ENCODE peak calls at places on chromosomes 7 and 10, in four cellular contexts. One of them, this sample, is unnamed.
A peak's percentile ranks its signal among the peaks of the same experiment; 100 is the strongest.

GRCh38 chr10:22454634-22455033 is 109.3 kb downstream of the SPAG6 start:
- DNase-seq in GM20000: no peak
- DNase-seq in A549: no peak
- DNase-seq in MCF 10A: no peak
- DNase-seq in this sample: no peak

GRCh38 chr10:91683976-91684375 is 51.1 kb upstream of the PPP1R3C start:
- DNase-seq in GM20000: no peak
- DNase-seq in A549: peak; percentile 35
- DNase-seq in MCF 10A: peak; percentile 63
- DNase-seq in this sample: no peak

GRCh38 chr7:121872831-121873764 is at the start of gene PTPRZ1:
- DNase-seq in A549: no peak
- DNase-seq in GM20000: peak; percentile 23
- DNase-seq in MCF 10A: peak; percentile 23
- DNase-seq in this sample: peak; percentile 53

GRCh38 chr10:89352802-89353201 is 25.0 kb downstream of the IFIT3 start:
- DNase-seq in A549: no peak
- DNase-seq in MCF 10A: no peak
- DNase-seq in GM20000: no peak
- DNase-seq in this sample: no peak

GRCh38 chr7:48074231-48074654 is 14.8 kb upstream of the UPP1 start:
- DNase-seq in A549: no peak
- DNase-seq in GM20000: no peak
- DNase-seq in MCF 10A: no peak
- DNase-seq in this sample: no peak

GRCh38 chr7:107995184-107996071 is 7.5 kb downstream of the LAMB1 start:
- DNase-seq in GM20000: no peak
- DNase-seq in A549: peak; percentile 74
- DNase-seq in MCF 10A: peak; percentile 90
- DNase-seq in this sample: no peak

GRCh38 chr10:132641401-132641800 is 103.8 kb downstream of the INPP5A start:
- DNase-seq in MCF 10A: no peak
- DNase-seq in GM20000: no peak
- DNase-seq in A549: no peak
- DNase-seq in this sample: no peak

GRCh38 chr10:46528675-46529615 is 27.5 kb downstream of the GPRIN2 start:
- DNase-seq in MCF 10A: no peak
- DNase-seq in GM20000: no peak
- DNase-seq in A549: no peak
- DNase-seq in this sample: no peak

GRCh38 chr7:157692156-157693011 is 355.6 kb downstream of the DNAJB6 start:
- DNase-seq in A549: no peak
- DNase-seq in MCF 10A: no peak
- DNase-seq in GM20000: no peak
- DNase-seq in this sample: no peak

GRCh38 chr7:125670926-125671572 is 741.4 kb upstream of the POT1 start:
- DNase-seq in GM20000: no peak
- DNase-seq in MCF 10A: peak; percentile 57
- DNase-seq in A549: peak; percentile 32
- DNase-seq in this sample: peak; percentile 26

GRCh38 chr10:42475168-42476098 is 162.9 kb downstream of the ZNF33B start:
- DNase-seq in MCF 10A: no peak
- DNase-seq in A549: no peak
- DNase-seq in GM20000: no peak
- DNase-seq in this sample: no peak

GRCh38 chr10:665579-666091 is 23.8 kb downstream of the DIP2C start:
- DNase-seq in MCF 10A: no peak
- DNase-seq in GM20000: no peak
- DNase-seq in A549: no peak
- DNase-seq in this sample: no peak

GRCh38 chr10:70320751-70321150 is 36.9 kb upstream of the NPFFR1 start:
- DNase-seq in A549: no peak
- DNase-seq in GM20000: no peak
- DNase-seq in MCF 10A: no peak
- DNase-seq in this sample: no peak

GRCh38 chr10:47402681-47403301 is 18.7 kb upstream of the ZNF488 start:
- DNase-seq in MCF 10A: peak; percentile 91
- DNase-seq in GM20000: no peak
- DNase-seq in A549: peak; percentile 78
- DNase-seq in this sample: no peak

GRCh38 chr7:122040147-122040546 is 103.9 kb downstream of the AASS start:
- DNase-seq in MCF 10A: no peak
- DNase-seq in GM20000: no peak
- DNase-seq in A549: no peak
- DNase-seq in this sample: no peak

GRCh38 chr7:152911904-152912303 is 152.4 kb downstream of the ACTR3B start:
- DNase-seq in GM20000: no peak
- DNase-seq in MCF 10A: no peak
- DNase-seq in A549: no peak
- DNase-seq in this sample: no peak

GRCh38 chr10:85786401-85786899 is 580.1 kb downstream of the GRID1 start:
- DNase-seq in A549: no peak
- DNase-seq in GM20000: no peak
- DNase-seq in MCF 10A: no peak
- DNase-seq in this sample: no peak

GRCh38 chr10:103669243-103669929 is 175.9 kb downstream of the NEURL1 start:
- DNase-seq in GM20000: no peak
- DNase-seq in MCF 10A: no peak
- DNase-seq in A549: no peak
- DNase-seq in this sample: no peak

GRCh38 chr7:139562972-139563565 is 39.6 kb downstream of the CLEC2L start:
- DNase-seq in MCF 10A: no peak
- DNase-seq in A549: no peak
- DNase-seq in GM20000: no peak
- DNase-seq in this sample: no peak

GRCh38 chr10:75402486-75403143 is 1.1 kb upstream of the ZNF503 start:
- DNase-seq in MCF 10A: no peak
- DNase-seq in A549: peak; percentile 80
- DNase-seq in GM20000: no peak
- DNase-seq in this sample: peak; percentile 45

GRCh38 chr10:128420623-128421022 is 294.4 kb upstream of the MKI67 start:
- DNase-seq in A549: no peak
- DNase-seq in GM20000: no peak
- DNase-seq in MCF 10A: no peak
- DNase-seq in this sample: no peak

DNA sequence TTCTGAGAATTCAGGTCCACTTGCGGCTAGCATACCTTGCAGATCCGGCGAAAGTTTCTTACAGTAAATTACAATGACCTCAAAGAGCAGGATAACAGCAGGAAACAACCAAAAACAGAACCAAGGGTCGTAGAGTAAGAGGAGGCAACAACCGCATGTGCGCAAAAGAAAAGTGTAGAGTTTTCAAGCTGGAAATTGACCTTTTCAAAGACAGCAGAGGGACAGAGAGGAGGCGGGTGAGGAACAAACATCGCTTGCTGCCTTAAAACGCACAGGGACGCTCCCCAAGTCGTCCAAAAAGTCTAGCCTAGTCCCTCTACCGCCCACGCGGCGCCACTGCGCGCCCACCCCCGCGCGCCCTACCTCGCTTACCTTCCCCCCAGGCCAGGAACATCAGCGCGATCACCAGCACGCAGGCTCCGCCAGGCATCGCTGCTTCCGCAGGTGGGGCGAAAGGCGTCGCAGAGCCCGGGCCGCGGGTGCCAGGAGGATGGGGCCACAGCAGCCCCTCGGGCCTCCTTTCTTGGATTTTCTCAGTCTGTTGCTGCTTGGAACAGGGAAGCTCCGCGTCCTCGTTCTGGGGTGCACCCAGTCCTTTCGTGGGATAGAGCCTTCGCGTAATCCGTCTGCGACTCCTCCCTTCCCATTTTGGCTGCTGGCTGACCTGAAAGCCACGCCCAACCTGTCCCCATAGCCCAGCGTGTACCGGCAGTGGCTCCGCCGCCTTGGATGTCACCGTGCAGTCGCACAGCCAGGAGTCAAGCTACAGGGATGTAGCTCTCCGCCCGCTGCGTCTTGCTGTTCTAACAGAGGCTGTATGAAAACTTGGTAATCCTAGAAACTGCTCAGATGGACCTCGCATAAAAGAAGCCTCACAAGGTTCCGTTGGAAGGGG is at the start of gene VWDE:
- DNase-seq in A549: peak; percentile 66
- DNase-seq in MCF 10A: peak; percentile 49
- DNase-seq in GM20000: peak; percentile 41
- DNase-seq in this sample: peak; percentile 68
- TF ChIP-seq CTCF in A549: no peak
- TF ChIP-seq CTCF in MCF 10A: no peak
- TF ChIP-seq CTCF in GM20000: no peak
- TF ChIP-seq CTCF in this sample: peak; percentile 20

DNA sequence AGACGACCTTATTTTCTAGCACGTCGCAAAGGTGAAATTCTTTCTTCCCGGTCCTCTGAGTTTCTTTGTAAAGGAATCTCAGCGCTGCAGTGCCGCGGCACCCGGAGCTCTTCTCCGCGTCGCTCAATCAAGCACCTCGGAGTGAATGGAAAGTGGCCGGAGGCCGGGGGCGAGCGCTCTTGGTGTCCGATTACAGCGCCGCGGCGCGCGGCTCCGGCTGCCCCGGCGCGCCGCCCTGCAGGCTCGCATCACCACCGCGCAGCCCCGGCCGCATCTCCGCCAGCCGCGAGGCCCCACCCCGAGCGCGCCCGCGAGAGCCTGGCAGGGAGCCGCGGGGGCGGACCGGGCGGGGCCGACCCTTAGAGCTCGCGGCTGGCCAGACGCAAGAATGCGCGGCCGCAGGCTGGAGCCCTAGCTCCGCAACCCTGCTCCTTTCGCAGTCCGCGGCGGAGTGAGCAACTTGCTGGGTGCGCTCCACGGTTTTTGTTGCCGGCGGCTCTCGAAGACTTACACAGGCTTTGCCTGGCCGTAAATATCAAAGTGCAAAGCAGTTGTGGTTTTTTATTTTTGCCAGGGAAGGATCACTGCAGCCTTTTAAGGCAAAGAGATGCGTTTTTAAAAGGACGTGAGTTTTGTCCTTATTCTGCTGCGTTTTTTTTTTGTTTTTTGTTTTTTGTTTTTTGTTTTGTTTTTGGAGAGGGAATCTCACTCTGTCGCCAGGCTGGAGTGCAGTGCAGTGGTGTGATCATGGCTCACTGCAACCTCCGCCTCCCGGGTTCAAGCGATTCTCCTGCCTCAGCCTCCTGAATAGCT is at the start of gene SEMA3C:
- DNase-seq in MCF 10A: peak; percentile 94
- DNase-seq in GM20000: peak; percentile 69
- DNase-seq in A549: peak; percentile 94
- DNase-seq in this sample: peak; percentile 86
- TF ChIP-seq CTCF in MCF 10A: no peak
- TF ChIP-seq CTCF in GM20000: no peak
- TF ChIP-seq CTCF in A549: no peak
- TF ChIP-seq CTCF in this sample: no peak

GRCh38 chr7:136228185-136228584 is 251.0 kb upstream of the MTPN start:
- DNase-seq in A549: no peak
- DNase-seq in MCF 10A: no peak
- DNase-seq in GM20000: no peak
- DNase-seq in this sample: no peak
- TF ChIP-seq CTCF in A549: no peak
- TF ChIP-seq CTCF in MCF 10A: no peak
- TF ChIP-seq CTCF in GM20000: no peak
- TF ChIP-seq CTCF in this sample: no peak

GRCh38 chr10:57867226-57867625 is 400.5 kb downstream of the IPMK start:
- DNase-seq in MCF 10A: no peak
- DNase-seq in GM20000: no peak
- DNase-seq in A549: no peak
- DNase-seq in this sample: no peak

DNA sequence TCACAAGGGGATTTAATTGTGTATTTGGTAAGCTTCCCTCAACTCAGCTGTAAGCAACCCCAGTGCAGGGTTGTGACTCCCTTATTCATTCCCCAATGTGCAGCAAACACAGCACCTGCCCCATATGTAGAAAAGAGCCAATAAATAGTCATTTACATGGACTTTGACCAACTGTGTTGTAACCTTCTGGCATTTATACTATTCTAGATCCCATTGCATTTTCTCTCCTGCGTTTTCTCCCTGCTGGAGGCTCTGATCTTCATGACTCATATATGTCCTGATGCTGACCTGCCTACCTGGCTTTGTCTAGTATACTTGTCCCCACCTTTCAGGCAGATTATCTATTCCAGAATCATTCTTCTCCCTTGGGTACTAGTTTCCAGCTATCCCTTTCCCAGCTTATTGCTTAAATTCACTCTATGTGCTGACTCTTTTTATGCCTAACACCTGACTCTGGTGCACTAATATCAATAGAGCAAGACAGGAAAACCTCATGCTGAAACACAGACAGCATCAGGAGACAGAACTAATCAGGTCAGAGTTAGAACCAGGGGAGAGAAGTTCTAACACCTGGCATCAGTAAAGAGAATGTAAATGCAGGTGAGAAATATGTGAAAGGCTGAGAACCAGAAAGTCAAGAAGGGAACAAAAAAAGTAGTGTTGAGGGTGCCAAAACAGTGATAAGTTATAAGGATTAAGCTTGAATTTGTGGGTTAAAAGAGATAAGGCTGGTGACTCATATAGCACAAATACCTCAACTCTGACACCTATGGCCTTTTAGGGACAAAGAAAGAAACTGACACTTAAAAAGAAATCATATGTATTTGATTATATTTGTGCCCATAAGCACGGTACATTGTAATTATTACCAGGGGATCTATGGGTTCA is 402.7 kb downstream of the IPMK start:
- DNase-seq in GM20000: no peak
- DNase-seq in A549: peak; percentile 2
- DNase-seq in MCF 10A: peak; percentile 52
- DNase-seq in this sample: peak; percentile 48
- TF ChIP-seq CTCF in GM20000: no peak
- TF ChIP-seq CTCF in A549: no peak
- TF ChIP-seq CTCF in MCF 10A: no peak
- TF ChIP-seq CTCF in this sample: no peak

GRCh38 chr7:3430588-3430987 is 129.5 kb downstream of the SDK1 start:
- DNase-seq in GM20000: no peak
- DNase-seq in A549: no peak
- DNase-seq in MCF 10A: no peak
- DNase-seq in this sample: no peak
- TF ChIP-seq CTCF in GM20000: no peak
- TF ChIP-seq CTCF in A549: no peak
- TF ChIP-seq CTCF in MCF 10A: no peak
- TF ChIP-seq CTCF in this sample: no peak

GRCh38 chr10:102009801-102010425 is 46.1 kb downstream of the ARMH3 start:
- DNase-seq in GM20000: peak; percentile 76
- DNase-seq in A549: peak; percentile 86
- DNase-seq in MCF 10A: peak; percentile 87
- DNase-seq in this sample: peak; percentile 80
- TF ChIP-seq CTCF in GM20000: peak; percentile 89
- TF ChIP-seq CTCF in A549: peak; percentile 98
- TF ChIP-seq CTCF in MCF 10A: peak; percentile 91
- TF ChIP-seq CTCF in this sample: peak; percentile 90

GRCh38 chr10:17426263-17426600 is 28.2 kb downstream of the ST8SIA6 start:
- DNase-seq in GM20000: no peak
- DNase-seq in A549: no peak
- DNase-seq in MCF 10A: no peak
- DNase-seq in this sample: no peak
- TF ChIP-seq CTCF in GM20000: no peak
- TF ChIP-seq CTCF in A549: no peak
- TF ChIP-seq CTCF in MCF 10A: no peak
- TF ChIP-seq CTCF in this sample: no peak

This sample was measured in MM.1S.